ENCODE peak calls at places on chromosome 19, in four cellular contexts. R, Y, V and I are unnamed samples. For H3K4me1, the result is how much of the 10 kb centered on the place peaks cover.

GRCh38 chr19:36111200-36111539 is 227 bp downstream of the OVOL3 start:
- DNase-seq in R (no peak), Y (no peak), V (no peak), I (no peak)

GRCh38 chr19:31693131-31693700 is 344.0 kb upstream of the TSHZ3 start:
- DNase-seq in R (no peak), Y (no peak), V (no peak), I (no peak)

GRCh38 chr19:46601318-46602224 is at the start of gene CALM3:
- DNase-seq in R (no peak), Y (no peak), V (no peak), I (no peak)

GRCh38 chr19:3178377-3178972 is at the start of gene S1PR4:
- DNase-seq in R (no peak), Y (no peak), V (no peak), I (no peak)

GRCh38 chr19:10501971-10502523 is 1.1 kb downstream of the KEAP1 start:
- DNase-seq in R (peak), Y (peak), V (no peak), I (peak)

GRCh38 chr19:13060233-13060963 is 42.3 kb downstream of the LYL1 start:
- DNase-seq in R (peak), Y (no peak), V (no peak), I (no peak)

GRCh38 chr19:52307275-52307674 is 10.3 kb downstream of the ZNF480 start:
- DNase-seq in R (no peak), Y (no peak), V (peak), I (no peak)

GRCh38 chr19:11581740-11582139 is 4.3 kb upstream of the ACP5 start:
- DNase-seq in R (no peak), Y (no peak), V (no peak), I (no peak)

GRCh38 chr19:46955114-46955812 is 64.4 kb upstream of the NPAS1 start:
- DNase-seq in R (no peak), Y (no peak), V (no peak), I (no peak)

GRCh38 chr19:48596679-48597465 is 9.7 kb upstream of the SPACA4 start:
- DNase-seq in R (no peak), Y (no peak), V (no peak), I (no peak)

GRCh38 chr19:58228584-58229254 is at the start of gene ZNF544:
- DNase-seq in R (peak), Y (peak), V (peak), I (peak)

GRCh38 chr19:29483944-29484581 is 41.7 kb upstream of the VSTM2B start:
- DNase-seq in R (no peak), Y (no peak), V (no peak), I (no peak)

GRCh38 chr19:11541238-11541637 is 2.6 kb downstream of the CNN1 start:
- DNase-seq in R (no peak), Y (no peak), V (no peak), I (no peak)

GRCh38 chr19:5287066-5287465 is 53.5 kb downstream of the PTPRS start:
- DNase-seq in R (no peak), Y (no peak), V (no peak), I (no peak)

GRCh38 chr19:14369399-14370168 is 11.7 kb upstream of the ADGRE5 start:
- DNase-seq in R (no peak), Y (no peak), V (no peak), I (no peak)

GRCh38 chr19:19562665-19563347 is 24.7 kb downstream of the CILP2 start:
- DNase-seq in R (no peak), Y (no peak), V (no peak), I (no peak)

GRCh38 chr19:46745521-46746280 is at the start of gene FKRP:
- DNase-seq in R (no peak), Y (no peak), V (no peak), I (no peak)

GRCh38 chr19:33219261-33219812 is 6.3 kb downstream of the SLC7A10 start:
- DNase-seq in R (no peak), Y (no peak), V (no peak), I (no peak)

GRCh38 chr19:17404621-17405249 is 695 bp downstream of the BST2 start:
- DNase-seq in R (no peak), Y (no peak), V (no peak), I (no peak)

GRCh38 chr19:17406039-17406886 is 833 bp upstream of the BST2 start:
- DNase-seq in R (no peak), Y (no peak), V (no peak), I (no peak)

GRCh38 chr19:17405250-17406038 is at the start of gene BST2:
- DNase-seq in R (no peak), Y (peak), V (no peak), I (peak)

GRCh38 chr19:17404015-17404414 is 1.4 kb downstream of the BST2 start:
- DNase-seq in R (no peak), Y (no peak), V (no peak), I (no peak)

GRCh38 chr19:17406887-17407196 is 1.4 kb upstream of the BST2 start:
- DNase-seq in R (no peak), Y (no peak), V (no peak), I (no peak)
- H3K4me3 ChIP-seq in R (peak), Y (peak), V (no peak), I (peak)

GRCh38 chr19:7262470-7262869 is 31.7 kb downstream of the INSR start:
- DNase-seq in R (no peak), Y (no peak), V (no peak), I (no peak)
- H3K4me1 ChIP-seq in R (under half), Y (under half), V (under half), I (half or more)

DNA sequence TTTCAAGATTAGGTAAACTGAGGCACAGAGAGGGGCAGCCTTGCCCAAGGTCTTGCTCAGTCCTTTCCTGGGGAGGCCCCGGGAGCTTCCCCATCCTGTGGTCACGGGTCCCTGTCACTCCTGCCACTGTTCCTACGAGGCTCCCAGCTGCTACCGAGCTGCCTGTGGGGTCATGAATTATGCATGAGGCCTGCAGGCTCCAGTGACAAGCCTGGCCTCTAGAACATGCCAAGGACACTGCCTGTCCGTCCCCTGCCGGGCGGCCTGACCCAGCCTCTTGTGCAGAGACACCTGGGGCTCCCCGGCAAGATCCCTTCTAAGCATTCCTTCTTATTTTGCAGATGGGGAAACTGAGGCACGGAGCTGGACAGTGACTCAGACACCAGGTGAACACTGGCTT is 2.7 kb downstream of the FCHO1 start:
- DNase-seq in R (no peak), Y (no peak), V (no peak), I (no peak)
- H3K4me3 ChIP-seq in R (no peak), Y (no peak), V (no peak), I (no peak)

GRCh38 chr19:28483197-28483596 is 729.8 kb downstream of the UQCRFS1 start:
- DNase-seq in R (no peak), Y (no peak), V (no peak), I (no peak)
- H3K4me1 ChIP-seq in R (under half), Y (under half), V (under half), I (under half)

DNA sequence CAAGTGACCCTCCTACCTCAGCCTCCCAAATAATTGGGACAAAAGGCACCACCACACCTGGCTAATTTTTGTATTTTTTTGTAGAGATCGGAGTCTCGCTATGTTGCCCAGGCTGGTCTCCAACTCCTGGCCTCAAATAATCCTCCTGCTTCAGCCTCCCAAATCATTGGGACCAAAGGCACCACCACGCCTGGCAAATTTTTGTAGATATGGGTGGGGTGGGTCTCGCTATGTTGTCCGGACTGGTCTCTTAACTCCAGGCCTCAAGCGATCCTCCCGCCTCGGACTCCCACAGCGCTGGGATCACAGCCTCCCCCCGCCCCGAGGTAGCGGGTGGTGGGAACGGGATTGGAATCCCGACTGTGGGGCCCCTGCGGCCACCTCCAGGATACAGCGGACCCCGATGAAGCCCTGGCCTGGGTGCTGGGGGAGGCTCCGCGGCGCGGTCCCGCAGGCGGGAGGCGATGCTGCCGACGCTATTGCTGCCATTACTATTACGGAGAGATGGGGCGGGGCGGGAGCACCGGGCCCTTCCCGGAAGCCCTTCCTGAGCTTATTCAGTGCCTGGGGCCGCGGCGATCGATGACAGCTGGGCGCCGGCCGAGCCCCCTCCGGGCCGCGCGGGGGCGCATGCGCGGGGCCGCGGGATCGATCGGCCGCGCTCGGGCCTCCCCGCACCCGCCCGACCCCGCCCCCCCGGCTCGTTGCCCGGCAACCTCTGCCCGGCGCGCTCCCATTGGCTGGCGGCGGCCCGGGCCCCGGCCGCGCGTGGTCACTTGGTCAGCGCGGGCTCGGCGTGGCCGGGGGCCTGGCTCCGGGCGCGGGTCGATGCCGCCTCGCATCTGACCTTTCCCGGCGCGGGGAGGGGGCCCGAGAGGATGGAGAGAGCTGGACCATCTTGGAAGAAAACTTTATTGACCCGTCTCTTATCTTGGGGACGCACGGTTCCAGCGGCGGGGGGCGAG is 27.9 kb upstream of the ONECUT3 start:
- DNase-seq in R (peak), Y (no peak), V (no peak), I (no peak)
- H3K4me3 ChIP-seq in R (peak), Y (peak), V (peak), I (peak)

DNA sequence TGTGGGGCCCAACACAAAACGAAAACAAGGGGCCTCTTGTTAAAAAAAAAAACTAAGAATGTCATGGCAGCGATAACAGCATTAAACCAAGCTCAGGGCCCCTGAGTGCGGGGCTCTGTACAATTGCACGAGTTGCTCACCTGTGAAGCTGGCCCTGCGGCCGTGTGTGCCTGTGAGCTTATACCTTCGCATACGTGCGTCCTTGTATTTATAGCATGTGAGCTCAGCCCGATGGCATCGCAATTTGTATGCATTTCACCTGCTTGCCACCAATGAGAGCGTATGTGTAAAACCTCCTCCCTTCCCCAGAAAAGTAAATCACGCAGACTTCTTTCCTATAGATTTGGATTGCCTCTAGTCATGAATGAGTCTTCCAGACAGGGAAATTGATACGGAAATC is 17.1 kb downstream of the HNRNPM start:
- DNase-seq in R (no peak), Y (no peak), V (no peak), I (no peak)
- H3K4me1 ChIP-seq in R (under half), Y (under half), V (under half), I (half or more)